ENCODE peak calls at places on chromosomes 11 and 22, in eight cellular contexts. B is HepG2, Z is OCI-LY7, A is fibroblast of lung, E is osteoblast, J is PC-9, D is GM23248, Y is neural progenitor cell. O is an unnamed sample.

GRCh38 chr11:125542709-125543108 is 26.6 kb upstream of the EI24 start:
- DNase-seq in Z (no peak), A (no peak), J (no peak), B (no peak), E (no peak), D (no peak), Y (no peak), O (no peak)

GRCh38 chr11:2109541-2110019 is 29.6 kb downstream of the IGF2 start:
- DNase-seq in Z (peak), B (peak), J (no peak), Y (no peak), D (no peak), A (no peak), E (no peak), O (no peak)

GRCh38 chr11:121652982-121653381 is 200.2 kb upstream of the SORL1-AS1 start:
- DNase-seq in E (peak), Y (peak), J (no peak), B (no peak), A (peak), Z (peak), D (peak), O (no peak)

GRCh38 chr11:128483211-128483788 is 104.1 kb downstream of the ETS1 start:
- DNase-seq in A (no peak), Y (no peak), Z (no peak), B (no peak), E (no peak), D (no peak), J (no peak), O (peak)

GRCh38 chr11:26331911-26332571 is at the start of gene ANO3:
- DNase-seq in Y (peak), B (peak), D (peak), Z (no peak), E (peak), J (peak), A (peak), O (no peak)

GRCh38 chr11:110230377-110230776 is 66.0 kb downstream of the RDX start:
- DNase-seq in J (no peak), Y (no peak), B (peak), E (no peak), Z (no peak), A (no peak), D (no peak), O (no peak)

GRCh38 chr22:50085211-50085999 is at the start of gene MLC1:
- DNase-seq in E (peak), Z (no peak), B (no peak), Y (no peak), D (no peak), J (no peak), A (peak), O (no peak)

GRCh38 chr11:71505001-71505400 is 22.1 kb upstream of the KRTAP5-7 start:
- DNase-seq in J (no peak), A (no peak), B (no peak), D (no peak), E (no peak), Y (no peak), Z (no peak), O (no peak)

GRCh38 chr11:10885703-10886363 is 28.0 kb upstream of the ZBED5 start:
- DNase-seq in J (no peak), A (peak), B (no peak), Y (no peak), D (peak), Z (no peak), E (no peak), O (no peak)

DNA sequence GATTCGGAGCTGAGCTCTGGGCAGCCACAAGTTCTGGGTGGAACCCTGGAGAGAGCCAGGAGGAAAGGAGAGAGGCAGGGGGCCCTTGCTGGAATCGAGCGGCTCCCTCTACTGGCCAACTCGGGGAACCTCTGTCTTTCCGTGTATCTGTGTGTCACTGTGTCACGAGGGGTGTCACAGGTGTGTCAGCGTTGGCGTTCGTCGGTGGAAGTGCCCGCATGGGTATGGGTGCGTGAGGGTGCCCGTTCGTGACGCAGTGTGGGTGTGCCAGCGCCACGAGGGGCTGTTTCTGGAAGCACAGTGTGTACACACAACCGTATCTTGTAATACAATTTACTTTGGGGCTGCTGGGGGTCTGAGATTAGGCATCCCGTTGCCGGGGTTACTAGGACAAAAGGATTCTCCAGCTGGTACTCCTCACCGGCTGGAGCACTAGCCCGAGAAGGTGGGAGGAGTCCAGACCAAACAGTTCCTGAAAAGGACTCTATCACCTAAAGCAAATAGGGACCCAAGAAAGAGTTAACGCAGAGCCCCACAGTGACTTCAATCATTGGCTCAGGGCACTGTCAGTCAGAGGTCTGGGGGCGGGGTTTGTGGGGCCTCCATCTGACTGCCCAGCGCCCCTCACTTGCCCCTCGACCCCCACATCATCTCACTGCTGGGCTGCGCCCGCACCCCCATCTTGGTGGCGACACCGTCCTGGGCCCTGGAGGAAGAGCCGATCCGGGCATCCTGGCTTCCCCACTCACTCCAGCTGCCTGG is 2.6 kb upstream of the BCL9L start:
- DNase-seq in D (peak), Z (peak), J (peak), A (peak), Y (peak), B (peak), E (peak), O (peak)
- H3K4me2 ChIP-seq in D (peak), Z (peak), J (peak), A (peak), Y (peak), B (peak), E (peak), O (peak)

DNA sequence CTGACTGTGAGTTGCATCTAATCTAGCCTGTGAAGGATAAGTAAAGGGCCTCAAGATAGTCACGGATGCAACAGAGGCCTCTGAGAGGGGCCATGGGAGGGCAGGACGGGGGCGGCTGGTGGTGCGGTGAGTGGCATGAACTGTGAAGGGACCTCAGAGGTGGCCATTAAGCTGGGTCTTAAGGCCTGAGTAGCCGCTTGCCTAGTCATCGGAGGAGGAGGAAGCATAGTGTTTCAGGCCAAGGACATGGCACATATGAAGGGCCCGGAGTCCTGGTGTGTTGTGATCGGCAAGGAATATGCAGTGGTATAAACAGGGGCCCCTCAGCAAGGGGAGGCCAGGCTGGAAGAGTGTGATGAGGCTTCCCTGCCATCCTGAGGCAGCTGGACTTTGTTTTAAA is 51.8 kb downstream of the TRIOBP start:
- DNase-seq in D (no peak), Z (no peak), J (no peak), A (no peak), E (no peak), B (no peak), Y (no peak), O (no peak)
- H3K27ac ChIP-seq in D (peak), Z (no peak), J (no peak), A (peak), E (peak), B (no peak), Y (no peak), O (no peak)

DNA sequence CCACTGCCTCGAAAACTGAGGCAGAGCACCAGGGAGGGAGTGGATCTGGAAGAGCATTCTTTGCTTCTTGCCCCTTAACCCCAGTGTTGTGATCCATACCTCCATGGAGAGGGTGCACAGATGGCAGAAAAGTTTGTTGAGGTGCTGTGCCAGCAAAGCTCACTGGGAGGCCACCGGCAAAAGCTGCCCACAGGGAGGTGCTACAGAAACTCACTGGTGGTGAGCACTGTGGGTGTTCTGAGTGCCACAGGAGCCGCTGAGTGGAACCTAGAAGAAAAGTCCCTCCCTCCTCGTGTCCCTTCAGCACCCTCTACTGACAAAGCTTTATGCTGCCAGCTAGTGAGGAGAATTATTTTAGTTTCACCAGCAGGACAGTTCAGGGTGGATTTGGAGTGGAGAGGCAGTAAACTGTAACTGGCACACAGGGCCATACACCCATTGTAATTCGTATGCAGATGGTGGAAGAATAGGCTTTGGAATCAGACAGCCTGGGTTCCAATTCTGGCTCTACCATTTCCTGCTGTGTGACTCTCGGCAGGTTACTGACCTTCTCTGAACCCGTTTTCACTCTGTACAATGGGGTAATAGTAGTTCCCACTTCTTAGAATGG is 84.6 kb downstream of the SWAP70 start:
- DNase-seq in D (peak), B (peak), Z (peak), E (peak), A (peak), J (peak), Y (peak), O (peak)
- H3K4me2 ChIP-seq in D (no peak), B (no peak), Z (peak), E (no peak), A (no peak), J (no peak), Y (no peak), O (peak)

GRCh38 chr22:24433868-24434471 is 6.6 kb downstream of the ADORA2A start:
- DNase-seq in E (peak), J (no peak), Y (no peak), A (peak), D (peak), B (no peak), Z (peak), O (peak)
- H3K27ac ChIP-seq in E (no peak), J (no peak), Y (no peak), A (no peak), D (peak), B (no peak), Z (peak), O (peak)